ENCODE peak calls at places on chromosomes 16 and 17, in ten cellular contexts. H, A, B, J, L, G, K, M, Y and T are unnamed samples.

GRCh38 chr16:31328322-31329052 is 26.5 kb upstream of the ITGAX start:
- DNase-seq in J (no peak), G (no peak), K (no peak), M (no peak), B (no peak), Y (no peak), A (no peak), H (no peak), L (no peak), T (no peak)

GRCh38 chr17:82244413-82245140 is 15.7 kb downstream of the SLC16A3 start:
- DNase-seq in A (no peak), M (peak), H (no peak), L (peak), G (no peak), B (no peak), K (no peak), Y (no peak), J (no peak), T (peak)

GRCh38 chr17:61443475-61443882 is 8.7 kb upstream of the TBX4 start:
- DNase-seq in G (no peak), J (no peak), Y (no peak), H (peak), M (peak), A (no peak), B (no peak), L (no peak), K (no peak), T (no peak)

GRCh38 chr16:85722066-85722465 is 28.8 kb downstream of the C16orf74 start:
- DNase-seq in M (no peak), J (no peak), A (no peak), Y (no peak), B (no peak), L (no peak), H (no peak), G (no peak), K (no peak), T (no peak)

GRCh38 chr16:57807968-57808528 is 5.8 kb upstream of the KIFC3 start:
- DNase-seq in G (peak), J (peak), A (no peak), M (peak), K (peak), Y (peak), L (peak), H (peak), B (no peak), T (peak)

GRCh38 chr17:32160526-32160925 is 18.2 kb downstream of the RHOT1 start:
- DNase-seq in G (no peak), A (no peak), Y (no peak), J (no peak), H (no peak), K (no peak), B (no peak), L (no peak), M (no peak), T (no peak)

GRCh38 chr17:47982645-47983440 is 11.9 kb downstream of the CDK5RAP3 start:
- DNase-seq in G (no peak), M (no peak), B (no peak), Y (no peak), A (no peak), H (no peak), L (no peak), K (no peak), J (no peak), T (no peak)

GRCh38 chr17:14469971-14470370 is 169.1 kb downstream of the HS3ST3B1 start:
- DNase-seq in J (no peak), G (no peak), H (no peak), K (no peak), L (no peak), B (no peak), A (no peak), Y (no peak), M (no peak), T (no peak)

GRCh38 chr17:7687908-7688807 is at the start of gene WRAP53:
- DNase-seq in K (peak), M (peak), H (peak), B (peak), L (peak), Y (peak), A (peak), J (peak), G (peak), T (peak)

GRCh38 chr16:57892447-57893096 is 78.4 kb downstream of the CNGB1 start:
- DNase-seq in M (no peak), G (peak), K (no peak), Y (no peak), J (no peak), A (no peak), L (no peak), B (no peak), H (no peak), T (no peak)

GRCh38 chr17:78127888-78128615 is 503 bp downstream of the TMC6 start:
- DNase-seq in J (no peak), B (no peak), A (no peak), Y (no peak), M (peak), G (peak), H (peak), K (no peak), L (no peak), T (peak)

GRCh38 chr17:8420041-8420934 is 15.4 kb upstream of the NDEL1 start:
- DNase-seq in M (no peak), Y (no peak), G (peak), B (no peak), A (peak), L (no peak), H (no peak), K (no peak), J (peak), T (no peak)

GRCh38 chr17:37177234-37177633 is 198.6 kb upstream of the C17orf78 start:
- DNase-seq in H (no peak), Y (no peak), K (no peak), J (no peak), A (no peak), B (no peak), G (no peak), M (no peak), L (no peak), T (no peak)

GRCh38 chr17:35313875-35314409 is 59.5 kb downstream of the SLFN11 start:
- DNase-seq in A (no peak), L (no peak), M (no peak), K (no peak), B (no peak), G (peak), H (peak), Y (no peak), J (peak), T (no peak)